ENCODE peak calls at places on chromosomes 5 and 9, in seven cellular contexts. N is tibial nerve; Q is ascending aorta; W is pancreas; T is RWPE2; Z is CD8-positive, alpha-beta memory T cell; D is CD4-positive, CD25-positive, alpha-beta regulatory T cell. L is an unnamed sample. For H3K9me3 and H3K4me1, the result is how much of the 10 kb centered on the place peaks cover.

GRCh38 chr5:143716856-143717255 is 95.1 kb upstream of the HMHB1 start:
- DNase-seq in D (no peak), Q (no peak), N (no peak), W (no peak), T (no peak), Z (no peak), L (no peak)

GRCh38 chr9:134405527-134405926 is 79.3 kb downstream of the RXRA start:
- DNase-seq in Z (no peak), T (no peak), Q (no peak), D (no peak), W (no peak), N (no peak), L (peak)

GRCh38 chr9:122325124-122325523 is 45.7 kb upstream of the PTGS1 start:
- DNase-seq in Q (no peak), D (no peak), Z (no peak), T (no peak), N (no peak), W (no peak), L (no peak)

GRCh38 chr5:133112026-133112660 is 60.3 kb downstream of the HSPA4 start:
- DNase-seq in T (no peak), N (no peak), D (no peak), Z (no peak), W (no peak), Q (no peak), L (no peak)

GRCh38 chr9:438961-439768 is 224.5 kb downstream of the DOCK8 start:
- DNase-seq in D (no peak), Z (no peak), N (peak), T (no peak), Q (no peak), W (no peak), L (peak)

GRCh38 chr5:1053391-1054017 is 44.9 kb downstream of the NKD2 start:
- DNase-seq in N (no peak), W (no peak), Q (no peak), T (no peak), D (no peak), Z (no peak), L (peak)

GRCh38 chr5:56075361-56075760 is 80.6 kb upstream of the IL6ST start:
- DNase-seq in W (no peak), T (no peak), Q (no peak), D (no peak), Z (no peak), N (peak), L (no peak)

GRCh38 chr9:83425240-83425639 is 113.0 kb downstream of the FRMD3 start:
- DNase-seq in Z (no peak), Q (no peak), D (no peak), N (no peak), T (no peak), W (peak), L (no peak)

GRCh38 chr5:134122530-134122929 is 8.0 kb downstream of the TCF7 start:
- DNase-seq in D (peak), Z (peak), T (no peak), N (no peak), Q (no peak), W (no peak), L (no peak)

GRCh38 chr5:83000922-83001321 is 76.3 kb downstream of the TMEM167A start:
- DNase-seq in Q (no peak), N (no peak), D (no peak), Z (no peak), W (no peak), T (no peak), L (no peak)

GRCh38 chr9:84170521-84171141 is 169.9 kb downstream of the SLC28A3 start:
- DNase-seq in D (no peak), N (peak), Q (peak), Z (no peak), W (peak), T (peak), L (peak)

GRCh38 chr5:27290166-27290565 is 251.8 kb upstream of the CDH9 start:
- DNase-seq in N (no peak), W (no peak), D (no peak), Z (no peak), Q (no peak), T (no peak), L (no peak)

GRCh38 chr9:38368731-38369130 is 23.8 kb upstream of the ALDH1B1 start:
- DNase-seq in N (no peak), W (no peak), T (no peak), Q (no peak), D (no peak), Z (no peak), L (no peak)

GRCh38 chr5:141260458-141261237 is 15.5 kb downstream of the PCDHB15 start:
- DNase-seq in W (no peak), Q (no peak), Z (no peak), N (no peak), T (no peak), D (no peak), L (no peak)

GRCh38 chr5:141258464-141258863 is 13.3 kb downstream of the PCDHB15 start:
- DNase-seq in T (no peak), Z (no peak), W (no peak), D (no peak), N (no peak), Q (no peak), L (no peak)

GRCh38 chr5:141261238-141261546 is 16.0 kb downstream of the PCDHB15 start:
- DNase-seq in Z (no peak), Q (no peak), T (no peak), D (no peak), W (no peak), N (no peak), L (no peak)

GRCh38 chr5:141258948-141259347 is 13.8 kb downstream of the PCDHB15 start:
- DNase-seq in Z (no peak), W (no peak), D (no peak), T (no peak), Q (no peak), N (no peak), L (no peak)
- H3K9me3 ChIP-seq in Z (under half), W (under half), D (half or more), T (half or more), Q (half or more), N (under half), L (half or more)

GRCh38 chr9:100087218-100087617 is 11.6 kb downstream of the ERP44 start:
- DNase-seq in D (no peak), T (no peak), Z (no peak), Q (no peak), N (no peak), W (no peak), L (no peak)
- H3K4me1 ChIP-seq in D (under half), T (under half), Z (under half), Q (under half), N (under half), W (under half), L (half or more)

GRCh38 chr9:111561165-111561719 is 36.3 kb downstream of the ZNF483 start:
- DNase-seq in Z (no peak), D (no peak), T (no peak), W (no peak), Q (no peak), N (no peak), L (no peak)
- H3K9me3 ChIP-seq in Z (under half), D (under half), T (under half), W (under half), Q (under half), N (under half), L (under half)

GRCh38 chr5:139298242-139298641 is 4.7 kb downstream of the MATR3 start:
- DNase-seq in Z (no peak), W (no peak), T (no peak), Q (no peak), D (no peak), N (no peak), L (no peak)

GRCh38 chr5:139296198-139296597 is 2.7 kb downstream of the MATR3 start:
- DNase-seq in N (no peak), W (no peak), T (no peak), D (no peak), Q (no peak), Z (no peak), L (no peak)

GRCh38 chr5:139299477-139299876 is 5.9 kb downstream of the MATR3 start:
- DNase-seq in T (no peak), D (peak), N (no peak), W (no peak), Q (no peak), Z (no peak), L (no peak)

GRCh38 chr5:139296862-139297326 is 3.4 kb downstream of the MATR3 start:
- DNase-seq in D (no peak), T (no peak), W (no peak), Z (no peak), N (no peak), Q (no peak), L (no peak)

GRCh38 chr5:139297439-139298133 is 4.0 kb downstream of the MATR3 start:
- DNase-seq in W (no peak), N (no peak), D (no peak), T (no peak), Z (no peak), Q (no peak), L (no peak)
- H3K4me1 ChIP-seq in W (under half), N (half or more), D (half or more), T (under half), Z (half or more), Q (under half), L (half or more)

DNA sequence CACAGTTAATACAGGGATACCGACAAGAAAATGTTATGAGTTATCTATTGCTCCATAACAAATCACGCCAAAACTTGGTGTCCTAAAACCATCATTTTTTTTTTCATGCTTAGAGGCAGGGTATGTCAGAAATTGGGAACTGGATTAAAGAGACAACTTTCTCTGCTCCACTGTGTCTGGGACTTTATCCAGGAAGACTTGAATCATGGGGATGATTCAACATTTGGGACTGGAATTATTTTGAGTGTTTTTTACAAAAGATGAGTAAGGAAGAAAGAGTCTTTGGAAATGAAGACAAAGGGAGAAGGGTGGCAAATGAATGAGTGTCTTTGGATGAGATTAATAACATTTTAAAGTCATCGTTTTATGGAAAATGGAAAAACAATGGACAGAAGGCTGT is 1883.7 kb upstream of the C9orf72 start:
- DNase-seq in N (no peak), Z (no peak), W (no peak), Q (no peak), T (no peak), D (no peak), L (no peak)
- H3K9me3 ChIP-seq in N (under half), Z (under half), W (under half), Q (under half), T (under half), D (under half), L (under half)